ENCODE peak calls at places on chromosomes 3 and 15, in eight cellular contexts. V is cardiac muscle cell; Q is psoas muscle; T is Calu3; F is CD4-positive, alpha-beta T cell; E is astrocyte; P is CD8-positive, alpha-beta T cell; N is AG10803. L is an unnamed sample.

GRCh38 chr3:71051893-71052687 is 531.4 kb downstream of the FOXP1 start:
- DNase-seq in T (no peak), P (no peak), Q (no peak), V (no peak), E (no peak), N (peak; percentile 70), F (no peak), L (no peak)

GRCh38 chr3:55485208-55485791 is 1.8 kb downstream of the WNT5A start:
- DNase-seq in E (peak; percentile 79), Q (peak; percentile 79), N (peak; percentile 86), P (no peak), T (peak; percentile 31), V (peak; percentile 94), F (no peak), L (peak; percentile 93)

GRCh38 chr3:120449701-120450216 is 1.0 kb downstream of the FSTL1 start:
- DNase-seq in T (no peak), F (no peak), Q (no peak), V (peak; percentile 37), N (peak; percentile 90), P (no peak), E (peak; percentile 63), L (no peak)

GRCh38 chr15:81000626-81001179 is at the start of gene TLNRD1:
- DNase-seq in P (peak; percentile 67), N (peak; percentile 88), E (peak; percentile 86), V (peak; percentile 91), Q (peak; percentile 88), T (peak; percentile 96), F (peak; percentile 63), L (peak; percentile 92)

GRCh38 chr3:30835667-30836066 is 58.8 kb downstream of the GADL1 start:
- DNase-seq in N (no peak), E (no peak), Q (no peak), V (no peak), T (no peak), F (no peak), P (no peak), L (no peak)

GRCh38 chr3:186679151-186679550 is 13.3 kb downstream of the HRG start:
- DNase-seq in P (no peak), Q (no peak), V (no peak), E (no peak), F (no peak), T (peak; percentile 21), N (no peak), L (no peak)

GRCh38 chr15:47377465-47377864 is 339.8 kb upstream of the SEMA6D start:
- DNase-seq in F (no peak), Q (no peak), E (no peak), T (no peak), P (no peak), N (no peak), V (no peak), L (no peak)

GRCh38 chr3:35505181-35505580 is 134.1 kb upstream of the ARPP21 start:
- DNase-seq in Q (peak; percentile 3), T (no peak), F (no peak), V (peak; percentile 86), N (no peak), E (no peak), P (no peak), L (no peak)

GRCh38 chr15:63157891-63158431 is 684 bp upstream of the RPS27L start:
- DNase-seq in V (peak; percentile 77), N (peak; percentile 83), P (no peak), T (peak; percentile 54), Q (peak; percentile 53), E (peak; percentile 77), F (no peak), L (peak; percentile 86)

GRCh38 chr3:86801921-86802320 is 189.0 kb downstream of the VGLL3 start:
- DNase-seq in Q (no peak), V (no peak), T (no peak), P (no peak), F (no peak), N (peak; percentile 52), E (peak; percentile 71), L (no peak)

GRCh38 chr3:47867451-47868017 is 64.6 kb downstream of the DHX30 start:
- DNase-seq in T (no peak), Q (no peak), N (no peak), E (no peak), V (no peak), P (no peak), F (no peak), L (no peak)

GRCh38 chr3:192851821-192852352 is 65.8 kb downstream of the MB21D2 start:
- DNase-seq in E (peak; percentile 54), P (no peak), Q (peak; percentile 62), T (peak; percentile 97), V (no peak), F (no peak), N (peak; percentile 75), L (peak; percentile 95)

GRCh38 chr3:116037954-116038911 is 407.1 kb downstream of the LSAMP start:
- DNase-seq in Q (no peak), E (no peak), N (peak; percentile 64), V (peak; percentile 30), P (no peak), T (no peak), F (no peak), L (no peak)

GRCh38 chr3:95120921-95121320 is 1058.1 kb downstream of the NSUN3 start:
- DNase-seq in P (no peak), E (no peak), V (no peak), F (no peak), T (no peak), N (no peak), Q (no peak), L (no peak)

GRCh38 chr3:195094211-195094921 is 176.6 kb downstream of the XXYLT1 start:
- DNase-seq in T (no peak), F (no peak), N (no peak), V (no peak), P (no peak), Q (peak; percentile 8), E (no peak), L (no peak)

GRCh38 chr3:32106929-32107362 is 526 bp downstream of the GPD1L start:
- DNase-seq in V (no peak), F (peak; percentile 5), T (peak; percentile 34), Q (peak; percentile 44), N (peak; percentile 2), P (no peak), E (no peak), L (no peak)

GRCh38 chr15:34721802-34722795 is 32.7 kb downstream of the GJD2 start:
- DNase-seq in E (peak; percentile 39), Q (peak; percentile 63), P (no peak), F (no peak), T (peak; percentile 4), V (peak; percentile 93), N (peak; percentile 92), L (peak; percentile 89)
- TF ChIP-seq CTCF in E (no peak), Q (no peak), P (no peak), F (no peak), T (no peak), V (peak; percentile 7), N (peak; percentile 38), L (no peak)

GRCh38 chr3:134598813-134599563 is 51.8 kb downstream of the KY start:
- DNase-seq in N (no peak), P (no peak), E (no peak), V (no peak), T (no peak), Q (no peak), F (no peak), L (no peak)

GRCh38 chr3:134600166-134600670 is 50.6 kb downstream of the KY start:
- DNase-seq in Q (no peak), F (no peak), E (peak; percentile 50), V (no peak), P (no peak), T (no peak), N (peak; percentile 56), L (no peak)

GRCh38 chr3:134601539-134602439 is 49.0 kb downstream of the KY start:
- DNase-seq in T (no peak), N (peak; percentile 56), E (peak; percentile 24), F (no peak), P (no peak), V (peak; percentile 76), Q (no peak), L (no peak)

GRCh38 chr3:134602440-134602814 is 48.4 kb downstream of the KY start:
- DNase-seq in N (no peak), V (no peak), P (no peak), E (no peak), Q (no peak), T (no peak), F (no peak), L (no peak)

DNA sequence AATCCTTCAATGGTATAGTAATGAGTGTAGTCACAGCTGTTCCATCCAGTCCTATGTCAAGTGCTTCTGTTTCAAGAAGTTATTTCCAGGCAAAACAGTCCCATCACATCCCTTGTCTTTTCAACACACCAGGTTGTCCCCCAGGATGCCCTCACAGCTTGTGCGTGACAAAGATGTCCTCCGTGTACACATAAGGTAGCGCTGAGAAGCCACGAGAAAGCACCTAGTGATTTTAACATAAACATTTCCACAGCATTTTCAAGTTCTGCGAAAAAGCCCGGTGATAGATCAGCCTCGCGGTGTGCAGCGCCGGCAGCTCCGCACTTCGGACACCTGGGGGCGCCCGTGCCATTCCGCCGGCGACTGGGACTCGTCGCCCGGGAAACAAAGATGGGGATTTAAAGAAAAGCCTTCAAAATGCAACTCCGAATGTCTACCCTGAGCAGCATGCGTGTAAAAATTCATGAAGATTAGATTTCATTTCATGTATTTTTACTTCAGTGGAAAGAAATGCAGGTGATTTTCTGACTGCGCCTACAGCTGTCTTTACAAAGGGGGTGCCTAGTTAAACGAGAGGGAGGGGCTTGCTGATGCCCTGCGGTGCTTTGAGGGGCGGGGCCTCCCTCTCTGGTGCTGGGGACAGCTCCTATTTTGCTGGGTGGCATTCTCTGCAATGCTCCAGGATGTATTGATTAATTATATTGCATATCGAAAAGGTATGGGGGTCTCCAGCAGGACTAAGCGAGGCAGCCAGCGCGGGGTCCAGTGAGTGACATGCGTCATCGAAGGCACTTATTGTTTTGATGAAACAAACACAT is 49.9 kb downstream of the KY start:
- DNase-seq in N (peak; percentile 55), T (peak; percentile 94), Q (peak; percentile 59), V (peak; percentile 86), P (peak; percentile 33), E (peak; percentile 24), F (peak; percentile 34), L (peak; percentile 91)
- TF ChIP-seq CTCF in N (peak; percentile 95), T (peak; percentile 99), Q (peak; percentile 98), V (peak; percentile 99), P (peak; percentile 72), E (peak; percentile 92), F (peak; percentile 78), L (peak; percentile 99)

GRCh38 chr15:88605507-88606436 is 15.4 kb upstream of the AEN start:
- DNase-seq in V (peak; percentile 93), Q (peak; percentile 53), T (peak; percentile 58), N (peak; percentile 12), E (no peak), F (no peak), P (no peak), L (no peak)
- TF ChIP-seq CTCF in V (no peak), Q (no peak), T (no peak), N (no peak), E (no peak), F (no peak), P (no peak), L (no peak)

GRCh38 chr3:37836589-37836988 is 25.1 kb upstream of the CTDSPL start:
- DNase-seq in T (no peak), E (no peak), F (no peak), N (no peak), V (no peak), P (no peak), Q (no peak), L (no peak)

DNA sequence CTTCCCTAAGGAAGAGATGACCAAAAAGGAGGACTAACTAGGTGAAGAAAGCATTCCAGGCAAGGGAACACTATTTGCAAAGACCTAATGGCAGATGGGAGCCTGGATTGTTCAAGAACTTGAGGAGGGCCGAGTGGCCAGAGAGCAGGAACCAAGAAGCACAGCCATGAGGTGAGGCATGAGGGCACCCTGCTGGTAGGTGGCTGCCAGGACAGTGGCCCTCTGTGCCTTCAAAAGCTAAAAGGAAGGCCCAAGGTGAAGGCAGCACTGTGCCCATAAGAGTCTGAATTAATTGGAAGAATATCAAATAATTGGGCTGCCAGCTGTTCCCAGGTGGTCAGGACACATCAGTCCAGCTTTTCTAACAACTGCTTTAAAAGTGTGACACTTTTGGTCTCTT is 27.9 kb upstream of the CTDSPL start:
- DNase-seq in T (peak; percentile 11), V (no peak), E (no peak), Q (no peak), P (no peak), F (no peak), N (no peak), L (no peak)
- TF ChIP-seq CTCF in T (no peak), V (no peak), E (no peak), Q (peak; percentile 23), P (no peak), F (no peak), N (no peak), L (no peak)